ENCODE peak calls at places on chromosomes 11 and 22, in ten cellular contexts. F is stimulated activated CD8-positive, alpha-beta memory T cell treated with anti-CD3 and anti-CD28 coated beads, Interleukin-15, amount 100 ng/mL, for 24 hours; Y is posterior vena cava; M is AG09319; R is tibial nerve; X is sigmoid colon; S is stimulated activated naive B cell treated with anti-CD40 and anti-IgM and Interleukin-4, amounts not matched to agents 10 μg/mL and 1 μg/mL and 100 μg/mL, for 72 hours; U is astrocyte; I is HEK293T; A is mucosa of gallbladder. K is an unnamed sample.

GRCh38 chr22:39949964-39950737 is 10.0 kb upstream of the TMA7B start:
- DNase-seq in F (no peak), Y (no peak), M (no peak), R (no peak), X (no peak), S (no peak), U (no peak), I (no peak), A (no peak), K (no peak)

GRCh38 chr11:64695548-64695947 is 27.4 kb downstream of the NRXN2 start:
- DNase-seq in F (no peak), Y (peak; percentile 36), M (no peak), R (no peak), X (no peak), S (no peak), U (no peak), I (no peak), A (no peak), K (no peak)

GRCh38 chr22:20782601-20783299 is 8.8 kb downstream of the SERPIND1 start:
- DNase-seq in F (no peak), Y (peak; percentile 26), M (no peak), R (no peak), X (no peak), S (no peak), U (no peak), I (no peak), A (no peak), K (no peak)

GRCh38 chr22:29163808-29164207 is 41.9 kb upstream of the EMID1 start:
- DNase-seq in F (no peak), Y (peak; percentile 65), M (no peak), R (no peak), X (peak; percentile 4), S (no peak), U (no peak), I (no peak), A (no peak), K (no peak)

GRCh38 chr11:14858404-14858803 is 33.6 kb downstream of the CYP2R1 start:
- DNase-seq in F (no peak), Y (no peak), M (no peak), R (no peak), X (no peak), S (no peak), U (no peak), I (no peak), A (no peak), K (no peak)

GRCh38 chr22:17717708-17718107 is 56.6 kb downstream of the BID start:
- DNase-seq in F (no peak), Y (no peak), M (peak; percentile 72), R (no peak), X (no peak), S (no peak), U (no peak), I (no peak), A (no peak), K (no peak)

GRCh38 chr11:110526323-110526722 is 96.6 kb downstream of the FDX1 start:
- DNase-seq in F (no peak), Y (no peak), M (no peak), R (no peak), X (no peak), S (no peak), U (no peak), I (no peak), A (no peak), K (peak; percentile 33)

GRCh38 chr11:62402226-62402625 is 16.6 kb upstream of the SCGB1A1 start:
- DNase-seq in F (no peak), Y (peak; percentile 92), M (no peak), R (peak; percentile 68), X (peak; percentile 87), S (no peak), U (no peak), I (no peak), A (peak; percentile 57), K (no peak)

GRCh38 chr11:132535830-132536229 is 996.5 kb downstream of the OPCML start:
- DNase-seq in F (no peak), Y (no peak), M (no peak), R (no peak), X (no peak), S (no peak), U (no peak), I (no peak), A (no peak), K (no peak)

GRCh38 chr11:45022294-45023064 is 71.8 kb upstream of the TP53I11 start:
- DNase-seq in F (no peak), Y (peak; percentile 61), M (no peak), R (peak; percentile 6), X (no peak), S (no peak), U (peak; percentile 73), I (no peak), A (no peak), K (no peak)

GRCh38 chr22:46660604-46661201 is 40.5 kb downstream of the GRAMD4 start:
- DNase-seq in F (no peak), Y (no peak), M (no peak), R (no peak), X (no peak), S (no peak), U (no peak), I (no peak), A (peak; percentile 55), K (no peak)

GRCh38 chr11:45079943-45080719 is 66.3 kb upstream of the PRDM11 start:
- DNase-seq in F (peak; percentile 12), Y (no peak), M (no peak), R (no peak), X (no peak), S (peak; percentile 46), U (no peak), I (no peak), A (no peak), K (peak; percentile 57)

GRCh38 chr11:108571001-108571400 is 22.6 kb downstream of the EXPH5 start:
- DNase-seq in F (no peak), Y (no peak), M (no peak), R (no peak), X (no peak), S (no peak), U (no peak), I (peak; percentile 32), A (no peak), K (no peak)

K was measured in GM19239.